ENCODE peak calls at places on chromosomes 13 and 19, in four cellular contexts. F, R, X and Q are unnamed samples.
A peak's percentile ranks its signal among the peaks of the same experiment; 100 is the strongest.

GRCh38 chr19:52949422-52949821 is 13.3 kb downstream of the ZNF816 start:
- DNase-seq in F (no peak), R (no peak), X (no peak), Q (no peak)

GRCh38 chr19:3224346-3225325 is at the start of gene CELF5:
- DNase-seq in F (peak; percentile 44), R (peak; percentile 86), X (no peak), Q (peak; percentile 57)

GRCh38 chr19:47806435-47806834 is 2.1 kb upstream of the TPRX1 start:
- DNase-seq in F (no peak), R (no peak), X (no peak), Q (no peak)

GRCh38 chr13:34640179-34640929 is 301.7 kb upstream of the NBEA start:
- DNase-seq in F (peak; percentile 44), R (no peak), X (no peak), Q (no peak)

GRCh38 chr19:56273563-56274117 is 1.1 kb downstream of the EDDM13 start:
- DNase-seq in F (peak; percentile 43), R (no peak), X (peak; percentile 45), Q (no peak)

GRCh38 chr13:73591861-73592260 is 533.1 kb downstream of the KLF5 start:
- DNase-seq in F (no peak), R (no peak), X (no peak), Q (no peak)

GRCh38 chr19:7685546-7686445 is 5.2 kb downstream of the TRAPPC5 start:
- DNase-seq in F (no peak), R (no peak), X (no peak), Q (no peak)

GRCh38 chr13:106599875-106600797 is 32.2 kb upstream of the ARGLU1 start:
- DNase-seq in F (no peak), R (no peak), X (peak; percentile 80), Q (no peak)

GRCh38 chr13:20125129-20125782 is 35.6 kb downstream of the GJA3 start:
- DNase-seq in F (no peak), R (no peak), X (peak; percentile 69), Q (peak; percentile 3)

GRCh38 chr19:33646306-33646705 is 24.6 kb downstream of the CHST8 start:
- DNase-seq in F (no peak), R (no peak), X (no peak), Q (no peak)

GRCh38 chr19:28199323-28199722 is 1013.6 kb downstream of the UQCRFS1 start:
- DNase-seq in F (no peak), R (no peak), X (no peak), Q (no peak)

GRCh38 chr19:50725218-50725931 is 2.2 kb downstream of the CLEC11A start:
- DNase-seq in F (no peak), R (no peak), X (no peak), Q (no peak)

GRCh38 chr19:42348211-42348610 is 22.8 kb downstream of the MEGF8 start:
- DNase-seq in F (no peak), R (no peak), X (no peak), Q (no peak)

GRCh38 chr13:31962661-31963345 is 68.8 kb upstream of the FRY start:
- DNase-seq in F (no peak), R (no peak), X (peak; percentile 50), Q (no peak)

GRCh38 chr13:65856464-65856863 is 1373.7 kb downstream of the PCDH9 start:
- DNase-seq in F (no peak), R (no peak), X (peak; percentile 80), Q (no peak)

GRCh38 chr13:76937416-76937815 is 10.9 kb upstream of the ACOD1 start:
- DNase-seq in F (no peak), R (no peak), X (peak; percentile 97), Q (no peak)

GRCh38 chr19:15449620-15450527 is at the start of gene WIZ:
- DNase-seq in F (peak; percentile 73), R (peak; percentile 85), X (peak; percentile 55), Q (peak; percentile 75)

GRCh38 chr13:36057041-36057440 is 74.1 kb downstream of the DCLK1 start:
- DNase-seq in F (no peak), R (no peak), X (no peak), Q (no peak)

GRCh38 chr13:39415003-39415402 is 188.0 kb downstream of the LHFPL6 start:
- DNase-seq in F (no peak), R (no peak), X (no peak), Q (no peak)
- H3K4me2 ChIP-seq in F (no peak overlapping the region), R (no peak overlapping the region), X (no peak overlapping the region), Q (no peak overlapping the region)

GRCh38 chr13:51838235-51838846 is 6.6 kb downstream of the TMEM272 start:
- DNase-seq in F (no peak), R (no peak), X (peak; percentile 65), Q (peak; percentile 10)

GRCh38 chr13:51834581-51835158 is 10.3 kb downstream of the TMEM272 start:
- DNase-seq in F (no peak), R (peak; percentile 37), X (no peak), Q (peak; percentile 21)

GRCh38 chr13:51833980-51834379 is 11.0 kb downstream of the TMEM272 start:
- DNase-seq in F (no peak), R (no peak), X (no peak), Q (peak; percentile 7)

GRCh38 chr13:51839711-51840110 is 5.3 kb downstream of the TMEM272 start:
- DNase-seq in F (no peak), R (no peak), X (no peak), Q (peak; percentile 17)

DNA sequence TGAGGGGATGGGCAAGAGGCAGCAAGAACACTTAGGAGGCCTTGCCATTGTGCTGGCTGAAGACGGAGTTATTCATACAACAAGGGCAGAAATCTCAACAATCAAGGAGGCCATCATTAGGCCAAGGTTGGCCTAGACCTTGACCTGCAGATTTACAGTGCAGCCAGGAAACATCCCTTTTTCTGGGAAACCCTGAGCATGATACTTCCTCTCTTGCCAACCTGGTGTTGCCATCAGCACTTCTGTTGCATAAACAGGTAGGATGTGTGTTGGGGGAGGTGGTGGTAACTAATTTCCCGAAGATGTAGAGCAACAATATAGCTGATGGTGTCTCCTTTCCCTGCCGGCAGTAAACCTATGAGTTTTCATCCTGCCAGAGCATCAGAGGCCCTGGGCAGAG is 8.0 kb downstream of the TMEM272 start:
- DNase-seq in F (no peak), R (no peak), X (no peak), Q (no peak)
- H4K5ac ChIP-seq in F (no peak overlapping the region), R (no peak overlapping the region), X (no peak overlapping the region), Q (no peak overlapping the region)

DNA sequence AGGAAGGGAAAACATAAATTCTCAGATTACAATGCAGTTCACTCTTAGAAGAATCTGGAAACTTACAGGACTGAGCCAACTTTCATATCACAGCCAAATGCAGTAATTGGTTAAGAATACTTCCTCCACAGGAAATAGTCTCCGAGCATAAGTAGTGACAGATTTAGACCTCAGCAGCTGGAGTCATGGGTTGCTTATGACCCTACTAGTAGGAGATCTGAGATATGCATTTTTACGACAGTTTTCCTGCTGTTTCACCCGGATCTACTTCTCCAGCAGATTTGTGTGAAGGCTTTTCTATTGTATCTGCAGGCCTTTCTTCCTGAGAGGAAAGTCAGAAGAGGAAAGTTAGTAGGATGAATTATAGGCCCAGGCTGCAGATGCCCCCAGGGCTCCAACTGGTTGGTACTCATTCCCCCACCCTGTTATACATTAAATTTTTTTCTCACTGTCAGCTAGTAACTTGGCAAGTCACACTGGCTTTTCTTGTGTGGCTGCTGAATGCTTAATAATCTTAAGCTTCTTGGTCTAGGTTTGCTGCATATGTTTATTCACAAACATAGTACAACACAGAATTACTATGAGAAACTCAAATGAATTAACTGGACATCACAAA is 1241.5 kb upstream of the MIR17HG start:
- DNase-seq in F (peak; percentile 16), R (no peak), X (no peak), Q (no peak)
- H3K4me2 ChIP-seq in F (no peak overlapping the region), R (no peak overlapping the region), X (no peak overlapping the region), Q (no peak overlapping the region)

GRCh38 chr19:12521996-12522395 is 29.3 kb downstream of the ZNF564 start:
- DNase-seq in F (peak; percentile 41), R (peak; percentile 53), X (no peak), Q (peak; percentile 41)

GRCh38 chr19:12526542-12526941 is 24.7 kb downstream of the ZNF564 start:
- DNase-seq in F (no peak), R (no peak), X (no peak), Q (no peak)

DNA sequence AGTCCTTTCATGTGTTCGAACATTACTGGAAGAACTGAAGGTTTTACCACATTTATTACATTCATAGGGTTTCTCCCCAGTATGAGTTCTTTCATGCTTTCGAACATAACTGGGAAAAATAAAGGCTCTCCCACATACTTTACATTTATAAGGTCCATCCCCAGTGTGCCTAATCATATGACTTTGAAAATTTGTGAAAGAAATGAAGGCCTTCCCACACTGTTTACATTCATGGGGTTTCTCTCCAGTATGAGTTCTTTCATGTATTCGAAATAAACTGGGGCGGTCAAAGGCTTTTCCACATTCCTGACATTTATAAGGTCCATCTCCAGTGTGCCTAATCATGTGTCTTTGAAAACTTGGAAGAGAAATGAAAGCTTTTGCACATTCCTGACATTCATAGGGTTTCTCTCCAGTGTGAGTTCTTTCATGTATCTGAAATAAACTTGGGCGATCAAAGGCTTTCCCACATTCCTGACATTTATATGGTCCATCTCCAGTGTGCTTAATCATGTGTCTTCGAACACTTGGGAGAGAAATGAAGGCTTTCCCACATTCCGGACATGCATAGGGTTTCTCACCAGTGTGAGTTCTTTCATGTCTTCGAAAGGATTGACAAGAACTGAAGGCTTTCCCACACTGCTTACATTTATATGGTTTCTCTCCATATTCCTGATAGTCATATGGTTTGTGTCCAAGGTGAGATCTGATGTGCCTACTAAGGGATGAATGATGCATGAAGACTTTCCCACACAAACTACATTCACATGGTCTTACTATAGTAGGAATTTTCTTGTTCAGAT is 24.0 kb downstream of the ZNF564 start:
- DNase-seq in F (peak; percentile 78), R (no peak), X (peak; percentile 41), Q (no peak)
- H4K5ac ChIP-seq in F (no peak overlapping the region), R (no peak overlapping the region), X (no peak overlapping the region), Q (no peak overlapping the region)

GRCh38 chr19:5319516-5319915 is 21.1 kb downstream of the PTPRS start:
- DNase-seq in F (no peak), R (no peak), X (no peak), Q (no peak)
- H3K4me2 ChIP-seq in F (no peak overlapping the region), R (no peak overlapping the region), X (no peak overlapping the region), Q (no peak overlapping the region)